ENCODE peak calls at places on chromosomes 2 and 18, in nine cellular contexts. H, V, S, E, G, X, B, N and Q are unnamed samples.

GRCh38 chr18:9380571-9381390 is 46.2 kb downstream of the TWSG1 start:
- DNase-seq in H (no peak), V (peak; percentile 45), S (peak; percentile 97), E (no peak), G (peak; percentile 92), X (no peak), B (no peak), N (no peak), Q (peak; percentile 70)

GRCh38 chr2:119333833-119334232 is 32.8 kb downstream of the C2orf76 start:
- DNase-seq in H (no peak), V (no peak), S (no peak), E (no peak), G (no peak), X (no peak), B (no peak), N (no peak), Q (no peak)

GRCh38 chr2:172404824-172405223 is 22.6 kb upstream of the ITGA6 start:
- DNase-seq in H (no peak), V (peak; percentile 84), S (no peak), E (peak; percentile 86), G (no peak), X (no peak), B (no peak), N (no peak), Q (peak; percentile 71)

GRCh38 chr2:96906719-96907404 is 37.0 kb upstream of the SEMA4C start:
- DNase-seq in H (no peak), V (peak; percentile 87), S (no peak), E (no peak), G (no peak), X (no peak), B (no peak), N (no peak), Q (no peak)

GRCh38 chr2:11744631-11745394 is 1.6 kb upstream of the LPIN1 start:
- DNase-seq in H (no peak), V (peak; percentile 72), S (peak; percentile 31), E (peak; percentile 52), G (peak; percentile 78), X (peak; percentile 65), B (no peak), N (no peak), Q (no peak)

GRCh38 chr2:39696072-39696471 is 30.4 kb downstream of the TMEM178A start:
- DNase-seq in H (no peak), V (peak; percentile 77), S (peak; percentile 83), E (peak; percentile 84), G (peak; percentile 57), X (peak; percentile 12), B (no peak), N (no peak), Q (peak; percentile 75)

GRCh38 chr18:23277399-23277798 is 142.1 kb downstream of the CABLES1 start:
- DNase-seq in H (no peak), V (no peak), S (no peak), E (no peak), G (no peak), X (no peak), B (no peak), N (no peak), Q (no peak)

GRCh38 chr2:106030287-106031268 is 163.5 kb downstream of the UXS1 start:
- DNase-seq in H (peak; percentile 78), V (peak; percentile 92), S (no peak), E (peak; percentile 64), G (peak; percentile 38), X (no peak), B (no peak), N (no peak), Q (peak; percentile 55)

GRCh38 chr18:48675912-48676311 is 137.1 kb downstream of the CTIF start:
- DNase-seq in H (peak; percentile 78), V (no peak), S (no peak), E (no peak), G (no peak), X (no peak), B (no peak), N (no peak), Q (no peak)

GRCh38 chr18:11501352-11501751 is 108.0 kb upstream of the SLC35G4 start:
- DNase-seq in H (no peak), V (no peak), S (no peak), E (no peak), G (no peak), X (no peak), B (no peak), N (no peak), Q (no peak)

GRCh38 chr2:31070339-31070738 is 67.9 kb downstream of the GALNT14 start:
- DNase-seq in H (no peak), V (no peak), S (no peak), E (no peak), G (no peak), X (peak; percentile 29), B (no peak), N (no peak), Q (no peak)

GRCh38 chr18:70452501-70452900 is 163.7 kb downstream of the SOCS6 start:
- DNase-seq in H (no peak), V (no peak), S (no peak), E (no peak), G (no peak), X (no peak), B (no peak), N (no peak), Q (no peak)

GRCh38 chr18:77107218-77107815 is 25.3 kb downstream of the MBP start:
- DNase-seq in H (no peak), V (no peak), S (no peak), E (no peak), G (no peak), X (no peak), B (no peak), N (peak; percentile 13), Q (no peak)

GRCh38 chr2:46135936-46136335 is 161.3 kb upstream of the EPAS1 start:
- DNase-seq in H (no peak), V (peak; percentile 29), S (no peak), E (peak; percentile 72), G (no peak), X (no peak), B (no peak), N (no peak), Q (no peak)

GRCh38 chr2:157497603-157498314 is 53.9 kb upstream of the CYTIP start:
- DNase-seq in H (no peak), V (peak; percentile 43), S (peak; percentile 73), E (peak; percentile 31), G (peak; percentile 26), X (peak; percentile 53), B (no peak), N (no peak), Q (no peak)

GRCh38 chr18:2717407-2717806 is 61.9 kb downstream of the SMCHD1 start:
- DNase-seq in H (no peak), V (no peak), S (no peak), E (no peak), G (peak; percentile 17), X (no peak), B (no peak), N (no peak), Q (no peak)

GRCh38 chr2:120346034-120346666 is at the start of gene INHBB:
- DNase-seq in H (no peak), V (peak; percentile 56), S (peak; percentile 58), E (peak; percentile 19), G (no peak), X (no peak), B (no peak), N (no peak), Q (no peak)

GRCh38 chr2:150924862-150925261 is 336.8 kb downstream of the RBM43 start:
- DNase-seq in H (no peak), V (peak; percentile 21), S (peak; percentile 2), E (no peak), G (no peak), X (no peak), B (no peak), N (no peak), Q (no peak)

GRCh38 chr2:205188516-205189138 is 493.7 kb upstream of the NRP2 start:
- DNase-seq in H (no peak), V (peak; percentile 83), S (peak; percentile 5), E (peak; percentile 49), G (no peak), X (no peak), B (no peak), N (no peak), Q (no peak)

GRCh38 chr2:100615471-100615870 is 52.7 kb downstream of the PDCL3 start:
- DNase-seq in H (no peak), V (no peak), S (no peak), E (no peak), G (no peak), X (no peak), B (no peak), N (no peak), Q (no peak)

GRCh38 chr18:607930-608329 is 11.1 kb downstream of the CLUL1 start:
- DNase-seq in H (no peak), V (no peak), S (no peak), E (no peak), G (no peak), X (no peak), B (no peak), N (no peak), Q (no peak)

GRCh38 chr18:28669165-28669564 is 492.2 kb upstream of the CDH2 start:
- DNase-seq in H (no peak), V (peak; percentile 3), S (no peak), E (no peak), G (no peak), X (no peak), B (no peak), N (no peak), Q (no peak)

GRCh38 chr18:8696749-8697211 is 8.6 kb upstream of the MTCL1 start:
- DNase-seq in H (peak; percentile 92), V (peak; percentile 82), S (peak; percentile 57), E (peak; percentile 64), G (peak; percentile 69), X (peak; percentile 63), B (peak; percentile 79), N (peak; percentile 68), Q (no peak)